ENCODE peak calls at places on chromosomes 11 and 22, in five cellular contexts. K is naive thymus-derived CD4-positive, alpha-beta T cell; Q is HT-29; J is fibroblast of lung; S is left ventricle myocardium inferior. R is an unnamed sample.

GRCh38 chr11:27205269-27205668 is 157.7 kb downstream of the CCDC34 start:
- DNase-seq in S (no peak), Q (peak), K (no peak), J (no peak), R (no peak)

GRCh38 chr22:30193031-30193794 is 53.3 kb downstream of the LIF start:
- DNase-seq in S (no peak), Q (no peak), J (no peak), K (no peak), R (no peak)

GRCh38 chr22:30290679-30291333 is 1.5 kb upstream of the CASTOR1 start:
- DNase-seq in K (peak), Q (peak), J (peak), S (peak), R (peak)

GRCh38 chr11:76173663-76174062 is 32.6 kb downstream of the WNT11 start:
- DNase-seq in S (no peak), Q (no peak), K (no peak), J (peak), R (no peak)

GRCh38 chr11:111327908-111328624 is 29.7 kb downstream of the POU2AF3 start:
- DNase-seq in S (peak), J (peak), Q (peak), K (no peak), R (peak)

GRCh38 chr22:30837531-30837930 is 131.0 kb downstream of the MORC2 start:
- DNase-seq in Q (no peak), S (no peak), J (no peak), K (no peak), R (no peak)

GRCh38 chr11:115199501-115199900 is 304.7 kb downstream of the CADM1 start:
- DNase-seq in K (no peak), S (no peak), Q (no peak), J (peak), R (no peak)

GRCh38 chr11:19498986-19499669 is 213.5 kb upstream of the NAV2 start:
- DNase-seq in J (peak), K (no peak), S (no peak), Q (no peak), R (no peak)

GRCh38 chr22:33917744-33918406 is 2.4 kb downstream of the LARGE1 start:
- DNase-seq in K (no peak), Q (peak), S (no peak), J (peak), R (no peak)

GRCh38 chr11:67058506-67058905 is 1.9 kb downstream of the RHOD start:
- DNase-seq in J (no peak), Q (no peak), S (no peak), K (no peak), R (no peak)

GRCh38 chr22:45207981-45208664 is 32.6 kb downstream of the KIAA0930 start:
- DNase-seq in K (no peak), Q (no peak), J (peak), S (no peak), R (peak)

GRCh38 chr11:72741429-72741833 is 10.8 kb downstream of the ARAP1 start:
- DNase-seq in Q (no peak), K (no peak), S (peak), J (peak), R (no peak)

GRCh38 chr11:44949160-44950035 is 1.3 kb downstream of the TP53I11 start:
- DNase-seq in S (no peak), K (peak), J (peak), Q (peak), R (peak)

GRCh38 chr11:14584595-14584994 is 59.0 kb upstream of the PDE3B start:
- DNase-seq in S (no peak), J (no peak), K (no peak), Q (peak), R (no peak)

GRCh38 chr22:26484360-26484706 is 656 bp downstream of the SRRD start:
- DNase-seq in S (no peak), Q (no peak), J (no peak), K (no peak), R (no peak)

GRCh38 chr11:96309001-96309642 is 33.9 kb downstream of the MAML2 start:
- DNase-seq in J (peak), Q (peak), K (no peak), S (no peak), R (no peak)

GRCh38 chr11:113201055-113201818 is 113.1 kb upstream of the TTC12 start:
- DNase-seq in J (no peak), S (no peak), Q (no peak), K (no peak), R (no peak)

GRCh38 chr11:6813651-6814050 is 14.2 kb upstream of the OR6A2 start:
- DNase-seq in S (no peak), K (no peak), J (no peak), Q (no peak), R (no peak)